ENCODE peak calls at places on chromosomes 7 and 10, in six cellular contexts. One of them, this sample, is unnamed.

GRCh38 chr10:104045151-104046089 is 40.3 kb downstream of the COL17A1 start:
- DNase-seq in activated CD4-positive, alpha-beta T cell treated with anti-CD3 and anti-CD28 coated beads, Interleukin-2, amount 10 ng/mL, durations not matched to agents 7 days and 5 days: no peak
- DNase-seq in AG04450: peak
- DNase-seq in stimulated activated CD4-positive, alpha-beta T cell treated with anti-CD3 and anti-CD28 coated beads, Interleukin-2, amount 100 ng/mL, for 48 hours: no peak
- DNase-seq in HL-60: no peak
- DNase-seq in HTR-8/SVneo: peak
- DNase-seq in this sample: peak

GRCh38 chr10:45001382-45002148 is 842 bp downstream of the ZNF22 start:
- DNase-seq in activated CD4-positive, alpha-beta T cell treated with anti-CD3 and anti-CD28 coated beads, Interleukin-2, amount 10 ng/mL, durations not matched to agents 7 days and 5 days: peak
- DNase-seq in AG04450: no peak
- DNase-seq in stimulated activated CD4-positive, alpha-beta T cell treated with anti-CD3 and anti-CD28 coated beads, Interleukin-2, amount 100 ng/mL, for 48 hours: peak
- DNase-seq in HL-60: no peak
- DNase-seq in HTR-8/SVneo: no peak
- DNase-seq in this sample: no peak

GRCh38 chr10:110226926-110227641 is 19.7 kb downstream of the MXI1 start:
- DNase-seq in activated CD4-positive, alpha-beta T cell treated with anti-CD3 and anti-CD28 coated beads, Interleukin-2, amount 10 ng/mL, durations not matched to agents 7 days and 5 days: peak
- DNase-seq in AG04450: no peak
- DNase-seq in stimulated activated CD4-positive, alpha-beta T cell treated with anti-CD3 and anti-CD28 coated beads, Interleukin-2, amount 100 ng/mL, for 48 hours: peak
- DNase-seq in HL-60: peak
- DNase-seq in HTR-8/SVneo: no peak
- DNase-seq in this sample: no peak

GRCh38 chr10:103895458-103896186 is 22.4 kb downstream of the STN1 start:
- DNase-seq in activated CD4-positive, alpha-beta T cell treated with anti-CD3 and anti-CD28 coated beads, Interleukin-2, amount 10 ng/mL, durations not matched to agents 7 days and 5 days: no peak
- DNase-seq in AG04450: no peak
- DNase-seq in stimulated activated CD4-positive, alpha-beta T cell treated with anti-CD3 and anti-CD28 coated beads, Interleukin-2, amount 100 ng/mL, for 48 hours: no peak
- DNase-seq in HL-60: no peak
- DNase-seq in HTR-8/SVneo: no peak
- DNase-seq in this sample: peak

GRCh38 chr7:147999962-148000361 is 590.6 kb upstream of the C7orf33 start:
- DNase-seq in activated CD4-positive, alpha-beta T cell treated with anti-CD3 and anti-CD28 coated beads, Interleukin-2, amount 10 ng/mL, durations not matched to agents 7 days and 5 days: no peak
- DNase-seq in AG04450: no peak
- DNase-seq in stimulated activated CD4-positive, alpha-beta T cell treated with anti-CD3 and anti-CD28 coated beads, Interleukin-2, amount 100 ng/mL, for 48 hours: no peak
- DNase-seq in HL-60: no peak
- DNase-seq in HTR-8/SVneo: no peak
- DNase-seq in this sample: no peak

GRCh38 chr10:7483848-7484247 is 73.0 kb upstream of the SFMBT2 start:
- DNase-seq in activated CD4-positive, alpha-beta T cell treated with anti-CD3 and anti-CD28 coated beads, Interleukin-2, amount 10 ng/mL, durations not matched to agents 7 days and 5 days: no peak
- DNase-seq in AG04450: no peak
- DNase-seq in stimulated activated CD4-positive, alpha-beta T cell treated with anti-CD3 and anti-CD28 coated beads, Interleukin-2, amount 100 ng/mL, for 48 hours: no peak
- DNase-seq in HL-60: no peak
- DNase-seq in HTR-8/SVneo: no peak
- DNase-seq in this sample: no peak

GRCh38 chr10:31188792-31189406 is 130.1 kb upstream of the ZEB1 start:
- DNase-seq in activated CD4-positive, alpha-beta T cell treated with anti-CD3 and anti-CD28 coated beads, Interleukin-2, amount 10 ng/mL, durations not matched to agents 7 days and 5 days: no peak
- DNase-seq in AG04450: no peak
- DNase-seq in stimulated activated CD4-positive, alpha-beta T cell treated with anti-CD3 and anti-CD28 coated beads, Interleukin-2, amount 100 ng/mL, for 48 hours: no peak
- DNase-seq in HL-60: no peak
- DNase-seq in HTR-8/SVneo: no peak
- DNase-seq in this sample: no peak

GRCh38 chr7:98133181-98133580 is 26.5 kb downstream of the LMTK2 start:
- DNase-seq in activated CD4-positive, alpha-beta T cell treated with anti-CD3 and anti-CD28 coated beads, Interleukin-2, amount 10 ng/mL, durations not matched to agents 7 days and 5 days: peak
- DNase-seq in AG04450: no peak
- DNase-seq in stimulated activated CD4-positive, alpha-beta T cell treated with anti-CD3 and anti-CD28 coated beads, Interleukin-2, amount 100 ng/mL, for 48 hours: peak
- DNase-seq in HL-60: peak
- DNase-seq in HTR-8/SVneo: no peak
- DNase-seq in this sample: no peak

GRCh38 chr7:5553298-5553877 is 129.8 kb upstream of the TNRC18 start:
- DNase-seq in activated CD4-positive, alpha-beta T cell treated with anti-CD3 and anti-CD28 coated beads, Interleukin-2, amount 10 ng/mL, durations not matched to agents 7 days and 5 days: no peak
- DNase-seq in AG04450: no peak
- DNase-seq in stimulated activated CD4-positive, alpha-beta T cell treated with anti-CD3 and anti-CD28 coated beads, Interleukin-2, amount 100 ng/mL, for 48 hours: no peak
- DNase-seq in HL-60: no peak
- DNase-seq in HTR-8/SVneo: no peak
- DNase-seq in this sample: no peak

GRCh38 chr7:82105463-82105862 is 335.6 kb upstream of the HGF start:
- DNase-seq in activated CD4-positive, alpha-beta T cell treated with anti-CD3 and anti-CD28 coated beads, Interleukin-2, amount 10 ng/mL, durations not matched to agents 7 days and 5 days: no peak
- DNase-seq in AG04450: peak
- DNase-seq in stimulated activated CD4-positive, alpha-beta T cell treated with anti-CD3 and anti-CD28 coated beads, Interleukin-2, amount 100 ng/mL, for 48 hours: no peak
- DNase-seq in HL-60: no peak
- DNase-seq in HTR-8/SVneo: peak
- DNase-seq in this sample: peak

GRCh38 chr7:78770422-78771410 is 682.8 kb downstream of the MAGI2 start:
- DNase-seq in activated CD4-positive, alpha-beta T cell treated with anti-CD3 and anti-CD28 coated beads, Interleukin-2, amount 10 ng/mL, durations not matched to agents 7 days and 5 days: no peak
- DNase-seq in AG04450: peak
- DNase-seq in stimulated activated CD4-positive, alpha-beta T cell treated with anti-CD3 and anti-CD28 coated beads, Interleukin-2, amount 100 ng/mL, for 48 hours: no peak
- DNase-seq in HL-60: no peak
- DNase-seq in HTR-8/SVneo: no peak
- DNase-seq in this sample: no peak

GRCh38 chr10:61779276-61779675 is 116.5 kb downstream of the CABCOCO1 start:
- DNase-seq in activated CD4-positive, alpha-beta T cell treated with anti-CD3 and anti-CD28 coated beads, Interleukin-2, amount 10 ng/mL, durations not matched to agents 7 days and 5 days: no peak
- DNase-seq in AG04450: no peak
- DNase-seq in stimulated activated CD4-positive, alpha-beta T cell treated with anti-CD3 and anti-CD28 coated beads, Interleukin-2, amount 100 ng/mL, for 48 hours: no peak
- DNase-seq in HL-60: no peak
- DNase-seq in HTR-8/SVneo: no peak
- DNase-seq in this sample: no peak

This sample was measured in smooth muscle cell of the brain vasculature.